ENCODE peak calls at places on chromosomes 6 and 20, in seven cellular contexts. E is hypothalamus; O is HAP-1; D is left ventricle myocardium inferior; F is activated CD4-positive, alpha-beta T cell treated with anti-CD3 and anti-CD28 coated beads for 48 hours; L is HEK293T; P is CD8-positive, alpha-beta T cell. Z is an unnamed sample.

GRCh38 chr20:59736366-59736765 is 132.0 kb downstream of the PHACTR3 start:
- DNase-seq in O (no peak), P (no peak), F (no peak), L (no peak), E (no peak), D (no peak), Z (no peak)

GRCh38 chr20:33681728-33682353 is 4.3 kb downstream of the E2F1 start:
- DNase-seq in L (no peak), F (peak), E (no peak), P (no peak), O (no peak), D (no peak), Z (no peak)

GRCh38 chr6:130470777-130471176 is 105.0 kb downstream of the TMEM200A start:
- DNase-seq in P (no peak), D (no peak), F (no peak), E (no peak), L (no peak), O (no peak), Z (no peak)

GRCh38 chr6:94349227-94349626 is 929.9 kb upstream of the EPHA7 start:
- DNase-seq in P (no peak), L (peak), F (no peak), E (no peak), D (no peak), O (no peak), Z (no peak)

GRCh38 chr6:4853782-4854511 is 77.7 kb downstream of the CDYL start:
- DNase-seq in O (no peak), E (no peak), P (no peak), D (no peak), L (no peak), F (peak), Z (no peak)

GRCh38 chr6:53773044-53773696 is 21.6 kb upstream of the LRRC1 start:
- DNase-seq in E (no peak), D (no peak), P (no peak), O (no peak), L (no peak), F (no peak), Z (no peak)

GRCh38 chr20:57048027-57048869 is 218.2 kb downstream of the BMP7 start:
- DNase-seq in F (peak), L (peak), P (no peak), E (no peak), O (peak), D (no peak), Z (no peak)

GRCh38 chr6:1624848-1625341 is 15.2 kb downstream of the FOXC1 start:
- DNase-seq in O (no peak), P (no peak), F (no peak), E (no peak), L (no peak), D (no peak), Z (peak)

GRCh38 chr6:81744136-81744535 is 8.3 kb downstream of the TENT5A start:
- DNase-seq in L (no peak), E (no peak), D (no peak), P (no peak), O (no peak), F (no peak), Z (no peak)

GRCh38 chr20:32236048-32236533 is 28.4 kb downstream of the POFUT1 start:
- DNase-seq in O (no peak), L (no peak), D (no peak), E (no peak), F (no peak), P (no peak), Z (no peak)

GRCh38 chr20:45950330-45950646 is 15.8 kb downstream of the PCIF1 start:
- DNase-seq in D (no peak), L (no peak), P (no peak), O (no peak), E (no peak), F (no peak), Z (no peak)

GRCh38 chr20:48284837-48285236 is 499.6 kb upstream of the SULF2 start:
- DNase-seq in F (no peak), P (no peak), O (no peak), E (no peak), L (no peak), D (no peak), Z (no peak)

GRCh38 chr20:44861547-44862006 is 23.9 kb upstream of the YWHAB start:
- DNase-seq in L (no peak), P (no peak), O (no peak), D (no peak), F (no peak), E (no peak), Z (no peak)

GRCh38 chr6:158835616-158836221 is 16.6 kb upstream of the EZR start:
- DNase-seq in F (no peak), E (no peak), D (peak), O (no peak), P (no peak), L (no peak), Z (peak)

GRCh38 chr20:62525014-62525413 is 49.2 kb upstream of the GATA5 start:
- DNase-seq in F (no peak), O (no peak), D (no peak), L (no peak), P (no peak), E (no peak), Z (no peak)

GRCh38 chr20:3043381-3043780 is at the start of gene GNRH2:
- DNase-seq in E (no peak), F (no peak), O (no peak), D (no peak), L (no peak), P (no peak), Z (no peak)

GRCh38 chr20:61938839-61939690 is 126.6 kb downstream of the TAF4 start:
- DNase-seq in E (no peak), F (no peak), D (peak), O (no peak), P (no peak), L (no peak), Z (no peak)

GRCh38 chr20:22394583-22394982 is 189.8 kb downstream of the FOXA2 start:
- DNase-seq in F (no peak), P (no peak), D (no peak), L (no peak), O (no peak), E (no peak), Z (no peak)

GRCh38 chr6:36350681-36351091 is 14.0 kb upstream of the BNIP5 start:
- DNase-seq in O (no peak), D (no peak), L (no peak), E (no peak), P (no peak), F (no peak), Z (no peak)

GRCh38 chr20:34872604-34873224 is at the start of gene GGT7:
- DNase-seq in F (peak), E (peak), O (peak), L (peak), P (peak), D (peak), Z (peak)

GRCh38 chr6:151059612-151060095 is 180.1 kb upstream of the AKAP12 start:
- DNase-seq in L (no peak), D (no peak), P (no peak), O (no peak), E (no peak), F (no peak), Z (no peak)

GRCh38 chr6:106106276-106107042 is 20.3 kb downstream of the PRDM1 start:
- DNase-seq in P (no peak), L (no peak), E (no peak), F (no peak), O (no peak), D (no peak), Z (no peak)

GRCh38 chr20:23229989-23230388 is 120.6 kb upstream of the NXT1 start:
- DNase-seq in D (no peak), P (no peak), F (no peak), E (no peak), O (no peak), L (no peak), Z (no peak)

GRCh38 chr6:134676307-134677281 is 273.3 kb downstream of the ALDH8A1 start:
- DNase-seq in D (no peak), L (no peak), E (no peak), O (no peak), F (no peak), P (no peak), Z (no peak)

GRCh38 chr6:106300944-106301343 is 24.6 kb downstream of the ATG5 start:
- DNase-seq in F (no peak), L (no peak), D (no peak), E (no peak), O (peak), P (no peak), Z (no peak)

GRCh38 chr20:45456632-45457031 is 12.9 kb upstream of the WFDC2 start:
- DNase-seq in F (peak), P (no peak), E (no peak), O (peak), D (no peak), L (peak), Z (no peak)

GRCh38 chr6:16056263-16056870 is 72.5 kb upstream of the MYLIP start:
- DNase-seq in L (no peak), P (no peak), O (no peak), E (no peak), F (no peak), D (no peak), Z (no peak)

GRCh38 chr6:112021911-112022310 is 32.0 kb upstream of the CCN6 start:
- DNase-seq in D (no peak), P (no peak), E (no peak), F (no peak), L (no peak), O (no peak), Z (no peak)

GRCh38 chr20:1324598-1325172 is 4.3 kb downstream of the SDCBP2 start:
- DNase-seq in L (no peak), F (peak), O (no peak), P (peak), D (no peak), E (no peak), Z (no peak)

GRCh38 chr20:32580194-32580593 is 4.9 kb downstream of the NOL4L start:
- DNase-seq in D (no peak), P (no peak), F (no peak), O (no peak), E (no peak), L (no peak), Z (no peak)

GRCh38 chr20:33209789-33210188 is 7.4 kb upstream of the BPIFA3 start:
- DNase-seq in O (peak), D (peak), P (no peak), E (peak), F (peak), L (peak), Z (peak)